ENCODE peak calls at places on chromosome 14, in seven cellular contexts. One of them, this sample, is unnamed.

GRCh38 chr14:57692671-57693070 is 173.2 kb downstream of the SLC35F4 start:
- DNase-seq in bronchial epithelial cell: peak
- DNase-seq in kidney epithelial cell: peak
- DNase-seq in IMR-90: peak
- DNase-seq in BE2C: no peak
- DNase-seq in hepatocyte: peak
- DNase-seq in AG10803: peak
- DNase-seq in this sample: peak

GRCh38 chr14:74647834-74648361 is 35.9 kb upstream of the LTBP2 start:
- DNase-seq in kidney epithelial cell: no peak
- DNase-seq in hepatocyte: no peak
- DNase-seq in AG10803: no peak
- DNase-seq in IMR-90: no peak
- DNase-seq in BE2C: peak
- DNase-seq in bronchial epithelial cell: peak
- DNase-seq in this sample: no peak

GRCh38 chr14:30058401-30058800 is 130.8 kb upstream of the PRKD1 start:
- DNase-seq in AG10803: no peak
- DNase-seq in BE2C: no peak
- DNase-seq in hepatocyte: no peak
- DNase-seq in kidney epithelial cell: no peak
- DNase-seq in IMR-90: peak
- DNase-seq in bronchial epithelial cell: peak
- DNase-seq in this sample: no peak

GRCh38 chr14:64811676-64812075 is 68.0 kb downstream of the SPTB start:
- DNase-seq in kidney epithelial cell: no peak
- DNase-seq in hepatocyte: no peak
- DNase-seq in BE2C: no peak
- DNase-seq in IMR-90: no peak
- DNase-seq in bronchial epithelial cell: no peak
- DNase-seq in AG10803: no peak
- DNase-seq in this sample: no peak

GRCh38 chr14:99604766-99605298 is 825 bp upstream of the CCDC85C start:
- DNase-seq in IMR-90: peak
- DNase-seq in bronchial epithelial cell: no peak
- DNase-seq in AG10803: peak
- DNase-seq in hepatocyte: peak
- DNase-seq in BE2C: peak
- DNase-seq in kidney epithelial cell: no peak
- DNase-seq in this sample: no peak

GRCh38 chr14:65847065-65847847 is 434.7 kb downstream of the FUT8 start:
- DNase-seq in hepatocyte: no peak
- DNase-seq in AG10803: no peak
- DNase-seq in IMR-90: no peak
- DNase-seq in bronchial epithelial cell: no peak
- DNase-seq in kidney epithelial cell: no peak
- DNase-seq in BE2C: no peak
- DNase-seq in this sample: peak

GRCh38 chr14:70808402-70809237 is 693 bp downstream of the MAP3K9 start:
- DNase-seq in AG10803: no peak
- DNase-seq in hepatocyte: peak
- DNase-seq in bronchial epithelial cell: no peak
- DNase-seq in kidney epithelial cell: no peak
- DNase-seq in BE2C: peak
- DNase-seq in IMR-90: no peak
- DNase-seq in this sample: peak

GRCh38 chr14:44895716-44896115 is 66.0 kb downstream of the KLHL28 start:
- DNase-seq in IMR-90: peak
- DNase-seq in hepatocyte: peak
- DNase-seq in kidney epithelial cell: peak
- DNase-seq in AG10803: peak
- DNase-seq in bronchial epithelial cell: peak
- DNase-seq in BE2C: no peak
- DNase-seq in this sample: no peak

GRCh38 chr14:83491091-83491490 is 1957.4 kb upstream of the SEL1L start:
- DNase-seq in BE2C: no peak
- DNase-seq in IMR-90: no peak
- DNase-seq in hepatocyte: no peak
- DNase-seq in AG10803: no peak
- DNase-seq in kidney epithelial cell: no peak
- DNase-seq in bronchial epithelial cell: no peak
- DNase-seq in this sample: no peak

GRCh38 chr14:36019126-36019525 is 157.4 kb downstream of the PTCSC3 start:
- DNase-seq in BE2C: no peak
- DNase-seq in bronchial epithelial cell: no peak
- DNase-seq in AG10803: peak
- DNase-seq in hepatocyte: no peak
- DNase-seq in kidney epithelial cell: no peak
- DNase-seq in IMR-90: no peak
- DNase-seq in this sample: peak

GRCh38 chr14:81432171-81432570 is 32.0 kb upstream of the STON2 start:
- DNase-seq in BE2C: no peak
- DNase-seq in IMR-90: no peak
- DNase-seq in kidney epithelial cell: no peak
- DNase-seq in hepatocyte: no peak
- DNase-seq in bronchial epithelial cell: peak
- DNase-seq in AG10803: no peak
- DNase-seq in this sample: no peak

GRCh38 chr14:80798878-80799277 is 142.7 kb downstream of the CEP128 start:
- DNase-seq in AG10803: no peak
- DNase-seq in BE2C: no peak
- DNase-seq in hepatocyte: no peak
- DNase-seq in kidney epithelial cell: no peak
- DNase-seq in IMR-90: no peak
- DNase-seq in bronchial epithelial cell: no peak
- DNase-seq in this sample: no peak

GRCh38 chr14:98931911-98932310 is 340.1 kb downstream of the BCL11B start:
- DNase-seq in AG10803: no peak
- DNase-seq in BE2C: no peak
- DNase-seq in kidney epithelial cell: no peak
- DNase-seq in hepatocyte: no peak
- DNase-seq in bronchial epithelial cell: no peak
- DNase-seq in IMR-90: no peak
- DNase-seq in this sample: peak

GRCh38 chr14:47675239-47675488 is 241 bp downstream of the MDGA2 start:
- DNase-seq in bronchial epithelial cell: no peak
- DNase-seq in IMR-90: no peak
- DNase-seq in AG10803: no peak
- DNase-seq in BE2C: no peak
- DNase-seq in kidney epithelial cell: no peak
- DNase-seq in hepatocyte: no peak
- DNase-seq in this sample: no peak

GRCh38 chr14:66045572-66046021 is 440.6 kb upstream of the CCDC196 start:
- DNase-seq in IMR-90: no peak
- DNase-seq in kidney epithelial cell: no peak
- DNase-seq in hepatocyte: peak
- DNase-seq in AG10803: peak
- DNase-seq in bronchial epithelial cell: peak
- DNase-seq in BE2C: no peak
- DNase-seq in this sample: no peak

GRCh38 chr14:75229923-75230792 is 48.5 kb upstream of the FOS start:
- DNase-seq in hepatocyte: peak
- DNase-seq in BE2C: no peak
- DNase-seq in bronchial epithelial cell: peak
- DNase-seq in kidney epithelial cell: peak
- DNase-seq in AG10803: peak
- DNase-seq in IMR-90: peak
- DNase-seq in this sample: peak

GRCh38 chr14:29937116-29937515 is 9.5 kb upstream of the PRKD1 start:
- DNase-seq in bronchial epithelial cell: peak
- DNase-seq in AG10803: peak
- DNase-seq in BE2C: no peak
- DNase-seq in hepatocyte: no peak
- DNase-seq in IMR-90: peak
- DNase-seq in kidney epithelial cell: no peak
- DNase-seq in this sample: no peak

GRCh38 chr14:24941719-24942118 is 108.2 kb downstream of the STXBP6 start:
- DNase-seq in AG10803: no peak
- DNase-seq in bronchial epithelial cell: no peak
- DNase-seq in BE2C: no peak
- DNase-seq in IMR-90: no peak
- DNase-seq in kidney epithelial cell: no peak
- DNase-seq in hepatocyte: peak
- DNase-seq in this sample: peak

GRCh38 chr14:72830786-72831583 is 62.9 kb downstream of the DPF3 start:
- DNase-seq in kidney epithelial cell: no peak
- DNase-seq in hepatocyte: peak
- DNase-seq in IMR-90: no peak
- DNase-seq in AG10803: no peak
- DNase-seq in bronchial epithelial cell: no peak
- DNase-seq in BE2C: no peak
- DNase-seq in this sample: no peak

GRCh38 chr14:80269338-80269935 is 58.1 kb upstream of the DIO2 start:
- DNase-seq in hepatocyte: peak
- DNase-seq in bronchial epithelial cell: peak
- DNase-seq in IMR-90: peak
- DNase-seq in kidney epithelial cell: no peak
- DNase-seq in AG10803: peak
- DNase-seq in BE2C: no peak
- DNase-seq in this sample: no peak

GRCh38 chr14:68279437-68279720 is 459.8 kb downstream of the RAD51B start:
- DNase-seq in BE2C: no peak
- DNase-seq in AG10803: no peak
- DNase-seq in kidney epithelial cell: no peak
- DNase-seq in bronchial epithelial cell: no peak
- DNase-seq in IMR-90: no peak
- DNase-seq in hepatocyte: no peak
- DNase-seq in this sample: no peak

GRCh38 chr14:68278568-68279436 is 459.2 kb downstream of the RAD51B start:
- DNase-seq in hepatocyte: peak
- DNase-seq in AG10803: peak
- DNase-seq in BE2C: no peak
- DNase-seq in bronchial epithelial cell: peak
- DNase-seq in IMR-90: peak
- DNase-seq in kidney epithelial cell: peak
- DNase-seq in this sample: no peak

GRCh38 chr14:68282479-68283377 is 463.1 kb downstream of the RAD51B start:
- DNase-seq in AG10803: no peak
- DNase-seq in bronchial epithelial cell: no peak
- DNase-seq in BE2C: no peak
- DNase-seq in IMR-90: no peak
- DNase-seq in kidney epithelial cell: no peak
- DNase-seq in hepatocyte: no peak
- DNase-seq in this sample: no peak

GRCh38 chr14:68281497-68281896 is 461.9 kb downstream of the RAD51B start:
- DNase-seq in kidney epithelial cell: no peak
- DNase-seq in AG10803: no peak
- DNase-seq in hepatocyte: no peak
- DNase-seq in bronchial epithelial cell: no peak
- DNase-seq in BE2C: no peak
- DNase-seq in IMR-90: no peak
- DNase-seq in this sample: no peak

GRCh38 chr14:68279777-68280233 is 460.2 kb downstream of the RAD51B start:
- DNase-seq in BE2C: no peak
- DNase-seq in kidney epithelial cell: no peak
- DNase-seq in bronchial epithelial cell: no peak
- DNase-seq in IMR-90: no peak
- DNase-seq in AG10803: no peak
- DNase-seq in hepatocyte: no peak
- DNase-seq in this sample: no peak
- H3K4me3 ChIP-seq in BE2C: no peak
- H3K4me3 ChIP-seq in kidney epithelial cell: no peak
- H3K4me3 ChIP-seq in bronchial epithelial cell: no peak
- H3K4me3 ChIP-seq in IMR-90: no peak
- H3K4me3 ChIP-seq in AG10803: no peak
- H3K4me3 ChIP-seq in hepatocyte: no peak
- H3K4me3 ChIP-seq in this sample: no peak

GRCh38 chr14:93114713-93115068 is 1.0 kb downstream of the ITPK1 start:
- DNase-seq in bronchial epithelial cell: no peak
- DNase-seq in BE2C: no peak
- DNase-seq in AG10803: no peak
- DNase-seq in kidney epithelial cell: no peak
- DNase-seq in IMR-90: no peak
- DNase-seq in hepatocyte: no peak
- DNase-seq in this sample: no peak

GRCh38 chr14:93114068-93114710 is 1.5 kb downstream of the ITPK1 start:
- DNase-seq in AG10803: no peak
- DNase-seq in hepatocyte: peak
- DNase-seq in IMR-90: no peak
- DNase-seq in BE2C: no peak
- DNase-seq in kidney epithelial cell: no peak
- DNase-seq in bronchial epithelial cell: peak
- DNase-seq in this sample: no peak

GRCh38 chr14:93110856-93111419 is 4.8 kb downstream of the ITPK1 start:
- DNase-seq in IMR-90: no peak
- DNase-seq in kidney epithelial cell: no peak
- DNase-seq in bronchial epithelial cell: no peak
- DNase-seq in BE2C: no peak
- DNase-seq in AG10803: no peak
- DNase-seq in hepatocyte: no peak
- DNase-seq in this sample: no peak

GRCh38 chr14:93113678-93114067 is 2.1 kb downstream of the ITPK1 start:
- DNase-seq in bronchial epithelial cell: no peak
- DNase-seq in AG10803: no peak
- DNase-seq in BE2C: no peak
- DNase-seq in kidney epithelial cell: no peak
- DNase-seq in hepatocyte: peak
- DNase-seq in IMR-90: no peak
- DNase-seq in this sample: no peak

GRCh38 chr14:93112891-93113677 is 2.6 kb downstream of the ITPK1 start:
- DNase-seq in AG10803: peak
- DNase-seq in IMR-90: peak
- DNase-seq in kidney epithelial cell: peak
- DNase-seq in hepatocyte: peak
- DNase-seq in BE2C: peak
- DNase-seq in bronchial epithelial cell: peak
- DNase-seq in this sample: peak
- H3K4me3 ChIP-seq in AG10803: peak
- H3K4me3 ChIP-seq in IMR-90: peak
- H3K4me3 ChIP-seq in kidney epithelial cell: no peak
- H3K4me3 ChIP-seq in hepatocyte: peak
- H3K4me3 ChIP-seq in BE2C: peak
- H3K4me3 ChIP-seq in bronchial epithelial cell: peak
- H3K4me3 ChIP-seq in this sample: peak

GRCh38 chr14:100702590-100702989 is 24.1 kb upstream of the DLK1 start:
- DNase-seq in hepatocyte: no peak
- DNase-seq in AG10803: no peak
- DNase-seq in IMR-90: no peak
- DNase-seq in BE2C: no peak
- DNase-seq in kidney epithelial cell: no peak
- DNase-seq in bronchial epithelial cell: no peak
- DNase-seq in this sample: no peak
- H3K4me3 ChIP-seq in hepatocyte: no peak
- H3K4me3 ChIP-seq in AG10803: no peak
- H3K4me3 ChIP-seq in IMR-90: no peak
- H3K4me3 ChIP-seq in BE2C: no peak
- H3K4me3 ChIP-seq in kidney epithelial cell: no peak
- H3K4me3 ChIP-seq in bronchial epithelial cell: no peak
- H3K4me3 ChIP-seq in this sample: no peak

DNA sequence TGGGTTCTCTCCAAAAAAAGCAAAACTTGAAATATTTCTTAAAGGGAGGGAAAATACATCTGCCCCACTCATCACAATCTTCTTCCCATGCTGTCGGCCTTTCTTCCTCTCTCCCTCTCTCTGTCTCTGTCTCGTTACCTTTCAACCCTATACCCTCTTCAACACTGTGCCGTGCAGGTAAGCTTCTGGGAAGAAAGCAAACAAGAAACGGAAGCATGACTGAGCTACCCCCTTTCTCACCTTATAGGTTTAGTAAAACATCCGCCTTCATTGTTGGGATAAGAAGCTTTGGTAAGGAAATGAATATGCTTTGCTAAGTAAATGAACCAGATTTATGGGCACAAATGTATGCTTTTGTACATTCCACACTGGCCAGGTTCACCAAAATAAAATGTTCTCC is 63.0 kb downstream of the TMEM30B start:
- DNase-seq in AG10803: no peak
- DNase-seq in BE2C: no peak
- DNase-seq in hepatocyte: no peak
- DNase-seq in kidney epithelial cell: no peak
- DNase-seq in bronchial epithelial cell: peak
- DNase-seq in IMR-90: no peak
- DNase-seq in this sample: no peak
- H3K4me3 ChIP-seq in AG10803: no peak
- H3K4me3 ChIP-seq in BE2C: no peak
- H3K4me3 ChIP-seq in hepatocyte: no peak
- H3K4me3 ChIP-seq in kidney epithelial cell: no peak
- H3K4me3 ChIP-seq in bronchial epithelial cell: no peak
- H3K4me3 ChIP-seq in IMR-90: no peak
- H3K4me3 ChIP-seq in this sample: no peak

This sample was measured in Jurkat, Clone E6-1.